ENCODE peak calls at places on chromosomes 6 and 20, in four cellular contexts. T is K562, N is GM12891, X is GM12878. E is an unnamed sample.

GRCh38 chr6:34301408-34301807 is 52.6 kb upstream of the SMIM29 start:
- DNase-seq in T (no peak), N (no peak), X (no peak), E (no peak)

GRCh38 chr6:112833546-112834215 is 486.6 kb downstream of the RFPL4B start:
- DNase-seq in T (no peak), N (no peak), X (no peak), E (no peak)

GRCh38 chr6:20630617-20631448 is 96.6 kb downstream of the CDKAL1 start:
- DNase-seq in T (no peak), N (no peak), X (peak; percentile 9), E (no peak)

GRCh38 chr6:391559-392440 is at the start of gene IRF4:
- DNase-seq in T (no peak), N (peak; percentile 78), X (no peak), E (no peak)

GRCh38 chr6:122364084-122364483 is 35.4 kb upstream of the HSF2 start:
- DNase-seq in T (no peak), N (no peak), X (no peak), E (no peak)

GRCh38 chr20:47115694-47116093 is 221.1 kb downstream of the EYA2 start:
- DNase-seq in T (no peak), N (no peak), X (no peak), E (no peak)

GRCh38 chr6:72552938-72553337 is 68.9 kb upstream of the KCNQ5 start:
- DNase-seq in T (no peak), N (no peak), X (no peak), E (no peak)

GRCh38 chr6:95576621-95577316 is 566 bp upstream of the MANEA start:
- DNase-seq in T (no peak), N (no peak), X (no peak), E (no peak)

GRCh38 chr6:55943329-55943728 is 67.9 kb upstream of the BMP5 start:
- DNase-seq in T (no peak), N (no peak), X (no peak), E (no peak)

GRCh38 chr6:134175532-134176282 is 123.3 kb upstream of the SLC2A12 start:
- DNase-seq in T (peak; percentile 40), N (no peak), X (no peak), E (peak; percentile 40)

GRCh38 chr6:134379086-134379485 is 61.2 kb upstream of the SGK1 start:
- DNase-seq in T (no peak), N (no peak), X (peak; percentile 72), E (no peak)

GRCh38 chr6:52524921-52525320 is 51.9 kb downstream of the TRAM2 start:
- DNase-seq in T (no peak), N (no peak), X (no peak), E (no peak)

GRCh38 chr6:166167801-166168615 is at the start of gene TBXT:
- DNase-seq in T (no peak), N (peak; percentile 74), X (peak; percentile 51), E (no peak)

GRCh38 chr6:33504486-33504885 is 50.1 kb downstream of the ZBTB9 start:
- DNase-seq in T (no peak), N (no peak), X (no peak), E (no peak)

GRCh38 chr20:46954490-46955038 is 59.9 kb downstream of the EYA2 start:
- DNase-seq in T (no peak), N (no peak), X (no peak), E (no peak)

GRCh38 chr6:118660218-118660569 is 8.8 kb upstream of the CEP85L start:
- DNase-seq in T (peak; percentile 80), N (no peak), X (no peak), E (no peak)

GRCh38 chr6:89410231-89411018 is 1.6 kb downstream of the RRAGD start:
- DNase-seq in T (no peak), N (no peak), X (no peak), E (no peak)

GRCh38 chr6:5261545-5262109 is 314 bp downstream of the FARS2 start:
- DNase-seq in T (no peak), N (no peak), X (no peak), E (no peak)

GRCh38 chr6:10441004-10441654 is 26.3 kb upstream of the TFAP2A start:
- DNase-seq in T (no peak), N (no peak), X (no peak), E (no peak)

GRCh38 chr6:116410945-116411623 is 40.3 kb downstream of the DSE start:
- DNase-seq in T (no peak), N (no peak), X (no peak), E (no peak)

GRCh38 chr6:43856005-43856765 is 86.2 kb downstream of the VEGFA start:
- DNase-seq in T (peak; percentile 66), N (no peak), X (no peak), E (peak; percentile 45)

GRCh38 chr6:91606148-91606901 is 1019.5 kb upstream of the MAP3K7 start:
- DNase-seq in T (no peak), N (no peak), X (no peak), E (no peak)

GRCh38 chr6:12233693-12234551 is 56.2 kb upstream of the EDN1 start:
- DNase-seq in T (peak; percentile 18), N (no peak), X (peak; percentile 66), E (peak; percentile 86)

GRCh38 chr6:132135409-132135808 is 184.2 kb upstream of the CCN2 start:
- DNase-seq in T (no peak), N (no peak), X (no peak), E (no peak)

GRCh38 chr20:14992961-14993360 is 655.5 kb upstream of the FLRT3 start:
- DNase-seq in T (no peak), N (no peak), X (no peak), E (no peak)

GRCh38 chr6:17630511-17631073 is 30.5 kb downstream of the FAM8A1 start:
- DNase-seq in T (no peak), N (no peak), X (no peak), E (no peak)

GRCh38 chr6:128241221-128241620 is 279.2 kb downstream of the PTPRK start:
- DNase-seq in T (no peak), N (no peak), X (no peak), E (no peak)

GRCh38 chr6:148251891-148252290 is 90.7 kb upstream of the SASH1 start:
- DNase-seq in T (no peak), N (no peak), X (no peak), E (no peak)

GRCh38 chr6:156131221-156131903 is 645.8 kb upstream of the ARID1B start:
- DNase-seq in T (no peak), N (no peak), X (peak; percentile 1), E (no peak)

GRCh38 chr6:14544689-14545088 is 427.1 kb downstream of the CD83 start:
- DNase-seq in T (no peak), N (no peak), X (no peak), E (no peak)

GRCh38 chr6:170190046-170190445 is 100.8 kb downstream of the DLL1 start:
- DNase-seq in T (no peak), N (no peak), X (no peak), E (no peak)

GRCh38 chr6:167663784-167664432 is 162.8 kb upstream of the AFDN start:
- DNase-seq in T (no peak), N (no peak), X (no peak), E (no peak)

GRCh38 chr6:145380186-145380585 is 355.1 kb downstream of the EPM2A start:
- DNase-seq in T (no peak), N (no peak), X (no peak), E (no peak)

GRCh38 chr6:89385156-89385667 is 26.9 kb downstream of the RRAGD start:
- DNase-seq in T (no peak), N (no peak), X (peak; percentile 51), E (no peak)

GRCh38 chr6:32046450-32047083 is 8.4 kb downstream of the CYP21A2 start:
- DNase-seq in T (peak; percentile 62), N (no peak), X (no peak), E (no peak)

GRCh38 chr6:6646859-6647258 is 58.3 kb downstream of the LY86 start:
- DNase-seq in T (peak; percentile 46), N (no peak), X (no peak), E (no peak)

GRCh38 chr20:37228111-37228510 is 33.5 kb downstream of the GHRH start:
- DNase-seq in T (no peak), N (no peak), X (no peak), E (no peak)

GRCh38 chr6:39430968-39431523 is 108.5 kb upstream of the KCNK16 start:
- DNase-seq in T (no peak), N (no peak), X (no peak), E (peak; percentile 3)
- TF ChIP-seq SPI1 in T (no peak), N (no peak), X (no peak), E (no peak)

DNA sequence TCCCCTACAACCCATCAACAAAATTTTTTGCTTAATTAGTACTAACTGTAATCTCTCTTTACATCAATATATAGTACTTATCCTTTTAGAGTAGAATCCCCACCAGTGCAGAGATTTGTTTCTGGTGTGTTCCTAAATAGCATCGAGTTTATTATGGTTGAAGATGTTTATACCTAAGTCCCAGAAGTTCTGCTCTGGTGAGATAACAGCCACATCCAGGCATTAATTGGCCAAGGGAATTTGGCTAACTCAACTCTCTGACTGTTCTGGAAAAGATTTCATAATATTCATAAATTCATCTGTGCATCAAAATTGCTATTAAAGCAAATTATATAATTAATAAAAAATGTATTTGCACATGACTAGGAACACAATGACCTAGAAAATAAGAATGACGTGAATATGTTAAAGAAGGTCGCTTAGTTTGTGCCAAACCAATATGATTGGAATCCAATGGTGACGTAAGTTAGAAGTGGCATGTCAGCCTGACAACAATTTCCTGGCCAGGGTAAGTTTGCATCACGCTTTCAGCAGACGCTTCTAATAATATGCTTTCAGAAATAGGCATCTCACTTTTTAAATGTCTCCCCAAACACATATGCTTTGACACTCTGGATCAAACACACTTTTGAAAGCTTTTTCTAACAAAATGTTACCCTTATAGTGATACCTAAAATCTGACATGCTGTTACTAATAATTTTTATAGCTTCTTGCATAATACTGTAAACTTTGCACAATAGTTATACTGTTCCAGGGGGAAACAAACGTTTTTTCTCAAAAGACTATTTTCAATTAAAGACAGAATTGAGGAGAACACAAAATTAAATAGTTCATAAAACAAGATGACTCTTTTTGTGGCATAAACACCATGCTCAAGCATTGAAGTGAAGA is 236.7 kb downstream of the TENT5A start:
- DNase-seq in T (no peak), N (no peak), X (no peak), E (no peak)
- TF ChIP-seq POLR2AphosphoS5 in T (no peak), N (no peak), X (no peak), E (no peak)

GRCh38 chr6:71028236-71028876 is 71.5 kb upstream of the B3GAT2 start:
- DNase-seq in T (no peak), N (no peak), X (no peak), E (no peak)

GRCh38 chr6:71028877-71029252 is 72.0 kb upstream of the B3GAT2 start:
- DNase-seq in T (no peak), N (no peak), X (no peak), E (no peak)

GRCh38 chr6:71034578-71034977 is 77.7 kb upstream of the B3GAT2 start:
- DNase-seq in T (no peak), N (no peak), X (no peak), E (no peak)

GRCh38 chr6:71035871-71036270 is 79.0 kb upstream of the B3GAT2 start:
- DNase-seq in T (no peak), N (no peak), X (no peak), E (no peak)

DNA sequence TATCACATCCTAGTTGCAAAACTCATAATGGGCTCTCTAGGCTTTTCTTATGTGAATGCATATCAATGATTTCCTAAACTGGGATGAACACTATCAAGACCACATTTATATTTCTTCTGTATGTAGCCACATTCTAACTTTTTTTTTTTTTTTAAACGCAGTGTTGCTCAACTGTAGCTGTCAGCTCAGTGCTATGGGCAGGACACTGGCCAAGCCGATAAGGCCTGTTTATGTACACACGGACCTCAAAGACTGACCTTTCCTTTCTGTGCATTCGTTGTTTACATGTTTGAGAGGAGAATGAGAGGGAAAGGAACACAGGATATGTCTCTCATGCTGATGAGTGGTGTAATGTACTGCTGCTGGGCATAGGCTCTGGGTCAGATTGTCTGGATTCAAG is 75.1 kb upstream of the B3GAT2 start:
- DNase-seq in T (no peak), N (no peak), X (no peak), E (no peak)
- TF ChIP-seq SPI1 in T (no peak), N (no peak), X (no peak), E (no peak)

GRCh38 chr6:111564482-111564945 is 41.2 kb downstream of the TRAF3IP2 start:
- DNase-seq in T (no peak), N (no peak), X (no peak), E (no peak)
- TF ChIP-seq POLR2AphosphoS5 in T (no peak), N (no peak), X (no peak), E (no peak)